ENCODE peak calls at places on chromosome 22, in eight cellular contexts. V is A549, L is endothelial cell of umbilical vein, C is sigmoid colon, Y is spleen, W is IMR-90, H is HCT116, B is heart left ventricle. D is an unnamed sample.

GRCh38 chr22:45876136-45877035 is 100.6 kb downstream of the WNT7B start:
- DNase-seq in V (no peak), L (no peak), C (peak; percentile 56), Y (peak; percentile 54), W (no peak), H (no peak), B (peak; percentile 12), D (peak; percentile 5)

GRCh38 chr22:27775698-27776409 is 25.7 kb downstream of the MN1 start:
- DNase-seq in V (no peak), L (no peak), C (no peak), Y (no peak), W (no peak), H (no peak), B (no peak), D (no peak)

GRCh38 chr22:20206709-20207215 is 55.9 kb upstream of the CCDC188 start:
- DNase-seq in V (peak; percentile 17), L (peak; percentile 11), C (no peak), Y (no peak), W (peak; percentile 22), H (no peak), B (no peak), D (no peak)

GRCh38 chr22:31393890-31394289 is 5.5 kb upstream of the DRG1 start:
- DNase-seq in V (peak; percentile 6), L (no peak), C (no peak), Y (no peak), W (no peak), H (no peak), B (no peak), D (no peak)

GRCh38 chr22:23402275-23403151 is 177.6 kb downstream of the IGLL1 start:
- DNase-seq in V (peak; percentile 82), L (peak; percentile 39), C (peak; percentile 67), Y (peak; percentile 88), W (peak; percentile 19), H (peak; percentile 66), B (no peak), D (peak; percentile 55)

GRCh38 chr22:23369054-23369685 is 188.9 kb downstream of the BCR start:
- DNase-seq in V (no peak), L (no peak), C (no peak), Y (no peak), W (no peak), H (no peak), B (no peak), D (no peak)

GRCh38 chr22:44348963-44349950 is 36.5 kb upstream of the SHISAL1 start:
- DNase-seq in V (no peak), L (no peak), C (no peak), Y (no peak), W (peak; percentile 45), H (no peak), B (no peak), D (peak; percentile 36)

GRCh38 chr22:29987143-29987542 is 93.1 kb upstream of the HORMAD2 start:
- DNase-seq in V (no peak), L (no peak), C (no peak), Y (no peak), W (no peak), H (no peak), B (no peak), D (no peak)

GRCh38 chr22:32494971-32495370 is 20.4 kb downstream of the FBXO7 start:
- DNase-seq in V (no peak), L (no peak), C (no peak), Y (no peak), W (no peak), H (no peak), B (no peak), D (no peak)

DNA sequence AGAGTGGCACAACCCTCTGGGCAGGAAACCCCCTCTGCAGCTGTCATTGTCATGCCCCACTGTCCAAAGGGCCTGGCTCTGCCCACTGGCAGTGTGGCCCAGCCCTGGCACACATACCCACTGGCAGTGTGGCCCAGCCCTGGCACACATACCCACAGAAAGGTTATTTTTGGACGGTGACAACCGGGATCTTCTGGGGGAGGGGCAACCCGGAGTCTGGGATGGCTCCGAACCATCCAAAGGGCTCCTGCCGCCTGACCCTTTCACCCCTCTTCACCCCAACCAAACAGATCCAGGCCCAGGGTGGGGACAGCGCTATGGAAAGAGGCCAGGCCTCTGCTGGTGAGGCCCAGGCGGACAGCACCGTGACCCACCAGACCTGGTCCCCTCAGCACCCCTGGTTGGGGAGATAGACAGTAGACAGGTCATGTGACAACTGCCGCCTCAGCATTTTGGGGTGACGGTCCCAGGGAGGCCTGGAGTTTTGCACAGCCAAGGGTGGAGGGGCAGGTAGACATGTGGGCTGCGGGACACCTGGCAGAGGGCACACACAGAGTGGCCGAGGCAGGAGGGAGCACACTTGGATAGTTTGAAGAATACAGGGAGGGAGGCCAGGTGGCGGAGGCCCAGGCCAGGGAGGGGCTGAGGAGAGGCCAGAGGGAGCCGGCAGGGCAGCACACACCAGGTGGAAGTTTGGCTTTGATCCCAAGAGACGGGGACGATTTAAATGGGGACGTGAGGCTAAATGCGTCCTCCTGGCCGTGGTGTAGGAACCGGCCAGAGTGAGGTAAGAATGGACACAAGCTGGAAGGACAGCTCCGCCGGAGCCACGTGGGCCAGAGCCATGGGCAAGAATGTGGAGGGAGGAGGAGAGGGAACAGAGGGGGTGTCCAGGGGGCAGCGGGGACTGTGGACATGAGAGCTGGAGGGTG is 2.9 kb downstream of the MAPK12 start:
- DNase-seq in V (no peak), L (no peak), C (no peak), Y (no peak), W (no peak), H (no peak), B (peak; percentile 64), D (no peak)
- H3K4me1 ChIP-seq in V (peaks cover 23% of the 10 kb centered on the region), L (peaks cover 11% of the 10 kb centered on the region), C (peaks cover 17% of the 10 kb centered on the region), Y (peaks cover 32% of the 10 kb centered on the region), W (peaks cover 17% of the 10 kb centered on the region), H (peaks cover 19% of the 10 kb centered on the region), B (peaks cover 6% of the 10 kb centered on the region), D (no peaks in the 10 kb centered on the region)

DNA sequence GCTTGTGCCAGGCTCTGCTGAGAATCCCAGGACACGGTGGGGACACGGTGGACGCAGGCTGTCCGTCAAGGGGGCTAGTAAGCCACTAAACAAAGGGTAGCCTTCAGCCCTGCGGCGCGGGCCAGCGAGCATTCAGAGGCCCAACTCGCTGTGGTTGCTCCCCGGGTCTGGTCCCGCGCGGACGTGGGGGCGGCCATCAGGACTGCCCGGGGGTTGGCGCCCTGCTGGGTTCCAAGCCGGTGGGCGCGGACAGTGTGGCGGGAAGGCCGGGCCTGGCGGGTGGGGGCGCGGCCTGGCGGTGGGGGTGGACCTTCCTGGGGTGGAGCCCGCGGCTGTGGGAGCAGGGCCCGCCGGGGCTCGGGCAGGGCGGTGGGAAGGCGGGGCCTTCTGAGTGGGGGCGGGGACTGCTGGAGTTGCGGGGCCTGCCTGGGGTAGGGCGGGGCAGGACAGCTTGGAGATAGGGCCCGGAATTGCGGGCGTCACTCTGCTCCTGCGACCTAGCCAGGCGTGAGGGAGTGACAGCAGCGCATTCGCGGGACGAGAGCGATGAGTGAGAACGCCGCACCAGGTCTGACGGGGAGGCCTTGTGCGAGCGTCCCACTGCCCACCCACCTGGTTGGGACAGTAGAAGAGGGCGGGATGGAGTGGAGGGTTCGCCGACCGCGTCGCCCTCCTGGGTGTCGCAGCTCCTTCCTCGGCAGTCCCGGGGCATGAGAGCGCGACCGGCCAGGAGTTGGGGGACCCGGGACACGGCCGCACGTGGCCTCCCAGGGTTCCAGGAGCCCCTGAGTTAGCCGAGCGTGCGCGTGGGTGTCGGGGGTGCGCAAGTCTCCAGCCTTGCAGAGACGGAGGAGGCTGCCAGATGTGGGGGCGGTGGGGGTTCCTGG is at the start of gene SERHL2:
- DNase-seq in V (peak; percentile 84), L (peak; percentile 87), C (peak; percentile 95), Y (peak; percentile 95), W (peak; percentile 55), H (no peak), B (peak; percentile 93), D (peak; percentile 83)
- TF ChIP-seq CTCF in V (no peak), L (no peak), C (no peak), Y (no peak), W (no peak), H (no peak), B (no peak), D (no peak)

GRCh38 chr22:33726294-33726711 is 194.0 kb downstream of the LARGE1 start:
- DNase-seq in V (peak; percentile 9), L (no peak), C (peak; percentile 70), Y (no peak), W (peak; percentile 85), H (no peak), B (no peak), D (peak; percentile 48)
- TF ChIP-seq POLR2A in V (no peak), L (no peak), C (no peak), Y (no peak), W (no peak), H (no peak), B (no peak), D (no peak)

DNA sequence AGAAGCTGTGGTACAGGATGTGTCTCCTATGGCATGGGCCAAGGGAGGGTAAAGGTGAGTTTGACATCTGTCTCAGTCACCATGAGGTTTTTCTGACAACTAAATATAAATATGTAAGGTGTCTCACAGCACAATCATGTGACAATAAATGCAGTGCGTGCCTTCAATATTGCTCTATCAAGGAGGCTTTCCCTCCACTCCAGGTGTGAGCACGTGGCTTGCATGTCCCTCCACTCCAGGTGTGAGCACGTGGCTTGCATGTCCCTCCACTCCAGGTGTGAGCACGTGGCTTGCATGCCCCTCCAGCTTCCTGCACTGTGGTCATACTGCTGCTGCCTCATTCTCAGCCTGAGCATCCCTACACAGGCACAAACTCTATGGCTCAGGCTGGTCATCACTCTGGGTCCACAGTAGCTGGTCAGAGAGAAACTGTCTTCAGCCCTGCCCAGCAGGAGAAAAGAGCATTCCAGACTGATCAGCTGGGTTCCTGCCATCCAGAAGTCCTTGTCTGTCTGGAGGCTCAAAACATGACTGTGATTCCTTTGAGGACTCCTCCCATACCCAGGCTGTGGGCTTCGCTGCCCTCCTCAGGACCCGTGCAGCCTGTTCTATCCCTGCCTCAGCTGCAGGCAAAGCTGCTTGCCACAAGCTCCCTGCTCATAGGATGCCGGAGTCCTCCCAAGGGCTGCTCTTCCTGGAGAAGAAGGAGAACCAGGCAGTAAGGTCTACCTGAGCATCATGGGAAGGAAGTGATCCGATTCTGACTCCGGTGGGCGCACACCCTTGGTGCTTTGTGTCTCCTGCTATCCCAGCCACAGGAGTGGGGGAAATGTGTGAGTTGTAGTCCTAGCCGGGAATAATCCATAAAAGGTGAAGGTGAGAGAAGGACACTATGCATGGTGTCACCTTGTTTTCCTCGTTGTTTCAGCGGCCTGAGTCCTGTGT is 33.4 kb upstream of the VPREB1 start:
- DNase-seq in V (no peak), L (no peak), C (no peak), Y (no peak), W (no peak), H (no peak), B (no peak), D (no peak)
- H3K4me1 ChIP-seq in V (peaks cover 7% of the 10 kb centered on the region), L (peaks cover 11% of the 10 kb centered on the region), C (no peaks in the 10 kb centered on the region), Y (peaks cover 27% of the 10 kb centered on the region), W (no peaks in the 10 kb centered on the region), H (peaks cover 6% of the 10 kb centered on the region), B (no peaks in the 10 kb centered on the region), D (no peaks in the 10 kb centered on the region)

DNA sequence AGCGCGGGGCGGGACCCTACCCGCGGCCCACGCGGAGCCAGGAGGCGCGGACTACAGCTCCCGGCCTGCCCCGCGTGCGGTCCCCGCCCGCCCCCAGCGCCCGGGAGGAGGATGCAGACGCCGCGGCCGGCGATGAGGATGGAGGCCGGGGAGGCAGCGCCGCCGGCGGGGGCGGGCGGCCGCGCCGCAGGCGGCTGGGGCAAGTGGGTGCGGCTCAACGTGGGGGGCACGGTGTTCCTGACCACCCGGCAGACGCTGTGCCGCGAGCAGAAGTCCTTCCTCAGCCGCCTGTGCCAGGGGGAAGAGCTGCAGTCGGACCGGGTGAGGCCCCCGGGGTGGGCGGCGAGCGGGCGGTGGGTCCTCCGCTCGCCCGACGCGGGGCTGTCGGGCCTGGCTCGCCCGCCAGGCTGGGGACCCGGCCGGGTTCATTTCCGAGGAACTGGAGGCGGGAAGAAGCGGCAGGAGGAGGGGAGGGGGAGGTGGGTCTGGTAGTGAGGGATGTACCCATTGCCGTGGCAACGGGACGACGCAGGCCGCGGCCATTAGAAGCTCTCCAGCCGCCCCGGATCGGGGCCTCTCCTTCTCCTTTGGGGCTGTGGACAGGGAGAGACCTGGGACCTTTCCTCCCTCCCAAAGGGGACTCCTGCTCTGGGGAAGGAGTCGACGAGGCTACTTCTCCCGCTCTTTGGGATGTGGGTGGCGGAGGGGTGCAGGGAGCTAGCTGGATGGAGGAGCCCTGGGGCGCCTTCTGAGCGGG is at the start of gene KCTD17:
- DNase-seq in V (peak; percentile 53), L (peak; percentile 64), C (peak; percentile 80), Y (peak; percentile 94), W (peak; percentile 59), H (peak; percentile 24), B (peak; percentile 76), D (peak; percentile 66)
- TF ChIP-seq CTCF in V (no peak), L (no peak), C (no peak), Y (no peak), W (peak; percentile 9), H (no peak), B (no peak), D (no peak)